ENCODE peak calls at places on chromosome 17, in four cellular contexts. One of them, this sample, is unnamed.

GRCh38 chr17:70582777-70583176 is 413.4 kb downstream of the KCNJ2 start:
- DNase-seq in CD4-positive, alpha-beta memory T cell: no peak
- DNase-seq in adrenal gland: no peak
- DNase-seq in heart right ventricle: no peak
- DNase-seq in this sample: no peak

GRCh38 chr17:70552230-70552981 is 383.1 kb downstream of the KCNJ2 start:
- DNase-seq in CD4-positive, alpha-beta memory T cell: no peak
- DNase-seq in adrenal gland: no peak
- DNase-seq in heart right ventricle: no peak
- DNase-seq in this sample: no peak

GRCh38 chr17:72984145-72984924 is 108.2 kb downstream of the SLC39A11 start:
- DNase-seq in adrenal gland: no peak
- DNase-seq in heart right ventricle: no peak
- DNase-seq in CD4-positive, alpha-beta memory T cell: no peak
- DNase-seq in this sample: peak; percentile 39

GRCh38 chr17:15265131-15265530 is at the start of gene PMP22:
- DNase-seq in heart right ventricle: peak; percentile 34
- DNase-seq in adrenal gland: no peak
- DNase-seq in CD4-positive, alpha-beta memory T cell: no peak
- DNase-seq in this sample: no peak

GRCh38 chr17:33192961-33193911 is 99.9 kb downstream of the ASIC2 start:
- DNase-seq in CD4-positive, alpha-beta memory T cell: no peak
- DNase-seq in heart right ventricle: no peak
- DNase-seq in adrenal gland: no peak
- DNase-seq in this sample: no peak

GRCh38 chr17:31815212-31815611 is 43.8 kb downstream of the COPRS start:
- DNase-seq in adrenal gland: no peak
- DNase-seq in heart right ventricle: no peak
- DNase-seq in CD4-positive, alpha-beta memory T cell: no peak
- DNase-seq in this sample: no peak

GRCh38 chr17:82655523-82655922 is 7.3 kb upstream of the WDR45B start:
- DNase-seq in heart right ventricle: no peak
- DNase-seq in CD4-positive, alpha-beta memory T cell: no peak
- DNase-seq in adrenal gland: no peak
- DNase-seq in this sample: peak; percentile 85

GRCh38 chr17:62017496-62017895 is 47.6 kb downstream of the MED13 start:
- DNase-seq in CD4-positive, alpha-beta memory T cell: no peak
- DNase-seq in adrenal gland: no peak
- DNase-seq in heart right ventricle: no peak
- DNase-seq in this sample: no peak

GRCh38 chr17:80938556-80938955 is 53.1 kb upstream of the CHMP6 start:
- DNase-seq in adrenal gland: no peak
- DNase-seq in CD4-positive, alpha-beta memory T cell: peak; percentile 56
- DNase-seq in heart right ventricle: no peak
- DNase-seq in this sample: no peak

GRCh38 chr17:47197821-47198220 is 8.7 kb upstream of the CDC27 start:
- DNase-seq in heart right ventricle: no peak
- DNase-seq in CD4-positive, alpha-beta memory T cell: no peak
- DNase-seq in adrenal gland: no peak
- DNase-seq in this sample: no peak

GRCh38 chr17:59512844-59513383 is 52.5 kb upstream of the DHX40 start:
- DNase-seq in adrenal gland: no peak
- DNase-seq in CD4-positive, alpha-beta memory T cell: no peak
- DNase-seq in heart right ventricle: no peak
- DNase-seq in this sample: no peak

GRCh38 chr17:79799538-79800324 is 2.9 kb upstream of the CBX8 start:
- DNase-seq in CD4-positive, alpha-beta memory T cell: no peak
- DNase-seq in adrenal gland: no peak
- DNase-seq in heart right ventricle: no peak
- DNase-seq in this sample: no peak

GRCh38 chr17:603405-604193 is 111.0 kb downstream of the VPS53 start:
- DNase-seq in heart right ventricle: no peak
- DNase-seq in CD4-positive, alpha-beta memory T cell: no peak
- DNase-seq in adrenal gland: no peak
- DNase-seq in this sample: no peak

GRCh38 chr17:29363716-29364115 is 26.4 kb upstream of the TAOK1 start:
- DNase-seq in adrenal gland: no peak
- DNase-seq in heart right ventricle: no peak
- DNase-seq in CD4-positive, alpha-beta memory T cell: no peak
- DNase-seq in this sample: no peak

GRCh38 chr17:63171428-63172205 is 205.6 kb downstream of the TANC2 start:
- DNase-seq in heart right ventricle: no peak
- DNase-seq in adrenal gland: no peak
- DNase-seq in CD4-positive, alpha-beta memory T cell: no peak
- DNase-seq in this sample: no peak

GRCh38 chr17:41518789-41519449 is at the start of gene KRT15:
- DNase-seq in heart right ventricle: no peak
- DNase-seq in adrenal gland: no peak
- DNase-seq in CD4-positive, alpha-beta memory T cell: no peak
- DNase-seq in this sample: no peak

GRCh38 chr17:66165537-66166123 is 26.3 kb downstream of the CEP112 start:
- DNase-seq in adrenal gland: no peak
- DNase-seq in CD4-positive, alpha-beta memory T cell: peak; percentile 52
- DNase-seq in heart right ventricle: no peak
- DNase-seq in this sample: no peak

GRCh38 chr17:13995856-13996635 is 73.3 kb upstream of the COX10 start:
- DNase-seq in adrenal gland: no peak
- DNase-seq in heart right ventricle: no peak
- DNase-seq in CD4-positive, alpha-beta memory T cell: no peak
- DNase-seq in this sample: no peak

GRCh38 chr17:83103200-83103937 is 24.0 kb downstream of the METRNL start:
- DNase-seq in adrenal gland: peak; percentile 93
- DNase-seq in CD4-positive, alpha-beta memory T cell: no peak
- DNase-seq in heart right ventricle: no peak
- DNase-seq in this sample: no peak

GRCh38 chr17:9670596-9670995 is 25.3 kb downstream of the USP43 start:
- DNase-seq in adrenal gland: no peak
- DNase-seq in CD4-positive, alpha-beta memory T cell: no peak
- DNase-seq in heart right ventricle: no peak
- DNase-seq in this sample: no peak

GRCh38 chr17:6027342-6028024 is 42.7 kb upstream of the WSCD1 start:
- DNase-seq in CD4-positive, alpha-beta memory T cell: no peak
- DNase-seq in heart right ventricle: no peak
- DNase-seq in adrenal gland: no peak
- DNase-seq in this sample: no peak

GRCh38 chr17:82245144-82246039 is 16.6 kb downstream of the SLC16A3 start:
- DNase-seq in CD4-positive, alpha-beta memory T cell: no peak
- DNase-seq in heart right ventricle: no peak
- DNase-seq in adrenal gland: no peak
- DNase-seq in this sample: no peak

GRCh38 chr17:58402047-58402446 is 15.3 kb downstream of the RNF43 start:
- DNase-seq in adrenal gland: no peak
- DNase-seq in heart right ventricle: no peak
- DNase-seq in CD4-positive, alpha-beta memory T cell: no peak
- DNase-seq in this sample: no peak

GRCh38 chr17:19386276-19386863 is 620 bp downstream of the MFAP4 start:
- DNase-seq in heart right ventricle: peak; percentile 51
- DNase-seq in adrenal gland: peak; percentile 89
- DNase-seq in CD4-positive, alpha-beta memory T cell: no peak
- DNase-seq in this sample: peak; percentile 78

GRCh38 chr17:19867094-19867653 is 562 bp downstream of the ULK2 start:
- DNase-seq in CD4-positive, alpha-beta memory T cell: peak; percentile 61
- DNase-seq in heart right ventricle: peak; percentile 72
- DNase-seq in adrenal gland: peak; percentile 82
- DNase-seq in this sample: peak; percentile 82

GRCh38 chr17:60157487-60158040 is 7.8 kb downstream of the CA4 start:
- DNase-seq in adrenal gland: no peak
- DNase-seq in heart right ventricle: no peak
- DNase-seq in CD4-positive, alpha-beta memory T cell: no peak
- DNase-seq in this sample: no peak

GRCh38 chr17:72284806-72285205 is 164.0 kb downstream of the SOX9 start:
- DNase-seq in CD4-positive, alpha-beta memory T cell: no peak
- DNase-seq in heart right ventricle: no peak
- DNase-seq in adrenal gland: no peak
- DNase-seq in this sample: no peak

GRCh38 chr17:46194393-46195216 is 1.4 kb upstream of the KANSL1 start:
- DNase-seq in CD4-positive, alpha-beta memory T cell: peak; percentile 86
- DNase-seq in adrenal gland: no peak
- DNase-seq in heart right ventricle: no peak
- DNase-seq in this sample: no peak

GRCh38 chr17:46878055-46878454 is 26.7 kb downstream of the WNT9B start:
- DNase-seq in adrenal gland: peak; percentile 68
- DNase-seq in CD4-positive, alpha-beta memory T cell: no peak
- DNase-seq in heart right ventricle: peak; percentile 41
- DNase-seq in this sample: no peak

GRCh38 chr17:1966274-1967086 is 58.7 kb downstream of the RTN4RL1 start:
- DNase-seq in adrenal gland: no peak
- DNase-seq in CD4-positive, alpha-beta memory T cell: no peak
- DNase-seq in heart right ventricle: no peak
- DNase-seq in this sample: no peak

DNA sequence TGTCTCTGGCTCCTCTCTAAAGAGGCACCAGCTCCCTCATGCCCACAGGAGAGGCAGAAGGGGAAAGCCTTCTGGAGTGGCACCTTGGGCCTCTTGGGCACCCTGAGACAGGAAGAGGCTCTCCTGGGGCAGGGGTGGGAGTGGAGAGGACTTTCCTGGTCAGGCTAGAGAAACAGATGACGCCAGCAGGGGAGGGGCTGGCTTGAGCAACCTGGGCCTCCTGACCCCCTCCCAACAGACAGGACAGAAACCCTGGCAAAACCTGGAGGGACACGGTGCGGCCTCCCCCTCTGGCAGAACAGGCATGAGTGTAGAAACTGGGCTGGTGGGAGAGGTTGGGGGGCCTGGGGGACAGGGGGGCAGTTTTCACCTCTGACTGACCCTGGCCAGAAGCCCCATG is 6.1 kb downstream of the SMIM5 start:
- DNase-seq in adrenal gland: no peak
- DNase-seq in CD4-positive, alpha-beta memory T cell: no peak
- DNase-seq in heart right ventricle: no peak
- DNase-seq in this sample: no peak
- H3K4me3 ChIP-seq in adrenal gland: no peak overlapping the region
- H3K4me3 ChIP-seq in CD4-positive, alpha-beta memory T cell: no peak overlapping the region
- H3K4me3 ChIP-seq in heart right ventricle: no peak overlapping the region
- H3K4me3 ChIP-seq in this sample: no peak overlapping the region

GRCh38 chr17:38465420-38466345 is 37.4 kb downstream of the ARHGAP23 start:
- DNase-seq in heart right ventricle: peak; percentile 74
- DNase-seq in CD4-positive, alpha-beta memory T cell: no peak
- DNase-seq in adrenal gland: peak; percentile 91
- DNase-seq in this sample: no peak

GRCh38 chr17:38469875-38470274 is 41.6 kb downstream of the ARHGAP23 start:
- DNase-seq in heart right ventricle: no peak
- DNase-seq in CD4-positive, alpha-beta memory T cell: no peak
- DNase-seq in adrenal gland: no peak
- DNase-seq in this sample: no peak

GRCh38 chr17:38464723-38465419 is 36.6 kb downstream of the ARHGAP23 start:
- DNase-seq in adrenal gland: peak; percentile 91
- DNase-seq in heart right ventricle: peak; percentile 87
- DNase-seq in CD4-positive, alpha-beta memory T cell: no peak
- DNase-seq in this sample: peak; percentile 70

GRCh38 chr17:38466346-38467315 is 38.4 kb downstream of the ARHGAP23 start:
- DNase-seq in CD4-positive, alpha-beta memory T cell: no peak
- DNase-seq in adrenal gland: no peak
- DNase-seq in heart right ventricle: no peak
- DNase-seq in this sample: no peak

GRCh38 chr17:38467491-38467890 is 39.2 kb downstream of the ARHGAP23 start:
- DNase-seq in adrenal gland: no peak
- DNase-seq in heart right ventricle: no peak
- DNase-seq in CD4-positive, alpha-beta memory T cell: no peak
- DNase-seq in this sample: no peak
- H3K4me3 ChIP-seq in adrenal gland: no peak overlapping the region
- H3K4me3 ChIP-seq in heart right ventricle: no peak overlapping the region
- H3K4me3 ChIP-seq in CD4-positive, alpha-beta memory T cell: no peak overlapping the region
- H3K4me3 ChIP-seq in this sample: no peak overlapping the region

DNA sequence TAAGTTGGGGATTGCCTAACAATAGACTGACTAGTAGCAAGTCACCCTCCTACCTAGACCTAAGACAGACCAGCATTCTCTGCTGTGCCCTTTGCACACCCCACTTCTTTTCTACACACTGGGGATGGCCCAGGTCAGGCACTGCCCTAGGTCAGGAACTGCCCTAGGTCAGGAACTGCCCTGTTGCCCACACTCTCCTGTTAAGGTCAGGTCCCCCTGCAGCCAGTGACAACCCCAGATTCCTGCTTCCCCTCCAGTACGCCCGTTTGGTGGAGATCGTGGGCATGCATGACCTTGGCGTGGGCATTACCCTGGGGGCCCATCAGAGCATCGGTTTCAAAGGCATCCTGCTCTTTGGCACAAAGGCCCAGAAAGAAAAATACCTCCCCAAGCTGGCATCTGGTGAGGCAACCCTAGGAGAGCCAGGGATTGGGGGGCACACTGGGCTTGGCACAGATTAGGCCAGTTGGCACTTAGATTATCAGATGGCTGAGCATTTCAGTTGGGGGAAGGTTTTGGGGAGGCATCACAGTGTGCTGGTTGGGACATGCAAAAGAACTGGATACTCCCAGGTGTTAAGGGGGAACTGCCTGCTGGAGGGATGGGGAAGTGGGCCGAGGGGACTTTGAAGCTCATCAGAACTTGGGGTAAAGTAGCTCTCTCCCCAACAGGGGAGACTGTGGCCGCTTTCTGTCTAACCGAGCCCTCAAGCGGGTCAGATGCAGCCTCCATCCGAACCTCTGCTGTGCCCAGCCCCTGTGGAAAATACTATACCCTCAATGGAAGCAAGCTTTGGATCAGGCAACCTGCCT is 1.7 kb downstream of the ACADVL start:
- DNase-seq in adrenal gland: no peak
- DNase-seq in heart right ventricle: no peak
- DNase-seq in CD4-positive, alpha-beta memory T cell: no peak
- DNase-seq in this sample: no peak
- H3K4me3 ChIP-seq in adrenal gland: no peak overlapping the region
- H3K4me3 ChIP-seq in heart right ventricle: peak overlapping the region; percentile 98
- H3K4me3 ChIP-seq in CD4-positive, alpha-beta memory T cell: no peak overlapping the region
- H3K4me3 ChIP-seq in this sample: no peak overlapping the region

DNA sequence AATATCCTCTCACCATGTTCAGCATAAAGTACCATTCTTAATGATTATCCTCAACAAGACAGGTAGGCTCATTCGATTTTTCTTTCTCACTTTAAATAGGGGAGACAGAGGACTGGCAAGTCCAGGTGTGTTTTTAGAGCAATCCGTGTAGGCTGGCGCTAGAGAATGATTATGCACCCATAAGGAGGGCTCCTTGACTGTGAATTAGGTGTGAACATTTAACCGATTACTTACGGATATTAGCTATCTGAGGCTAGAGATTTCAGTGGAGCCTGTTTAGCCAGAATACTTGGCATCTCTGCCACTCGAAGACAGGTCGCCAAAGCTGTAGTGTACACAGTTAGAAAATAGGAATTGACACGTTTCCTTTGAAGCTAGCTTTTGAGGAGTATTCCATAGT is 1.9 kb downstream of the SEC14L1 start:
- DNase-seq in adrenal gland: no peak
- DNase-seq in CD4-positive, alpha-beta memory T cell: no peak
- DNase-seq in heart right ventricle: no peak
- DNase-seq in this sample: no peak
- H3K4me3 ChIP-seq in adrenal gland: no peak overlapping the region
- H3K4me3 ChIP-seq in CD4-positive, alpha-beta memory T cell: no peak overlapping the region
- H3K4me3 ChIP-seq in heart right ventricle: peak overlapping the region; percentile 75
- H3K4me3 ChIP-seq in this sample: no peak overlapping the region

This sample was measured in Peyer's patch.